ENCODE peak calls at places on chromosomes 7 and 10, in four cellular contexts. G is K562, L is uterus, S is A549. X is an unnamed sample.

GRCh38 chr7:7820939-7821338 is 102.5 kb upstream of the RPA3 start:
- DNase-seq in G (no peak), L (no peak), S (no peak), X (no peak)

GRCh38 chr10:72846225-72846624 is 47.3 kb upstream of the OIT3 start:
- DNase-seq in G (no peak), L (no peak), S (peak), X (no peak)

GRCh38 chr7:41592794-41593193 is 110.1 kb downstream of the INHBA start:
- DNase-seq in G (no peak), L (no peak), S (no peak), X (no peak)

GRCh38 chr10:129589546-129589945 is 122.5 kb downstream of the MGMT start:
- DNase-seq in G (no peak), L (no peak), S (no peak), X (no peak)

GRCh38 chr10:46530249-46531186 is 25.9 kb downstream of the GPRIN2 start:
- DNase-seq in G (no peak), L (no peak), S (peak), X (no peak)

GRCh38 chr10:6518791-6519430 is 61.2 kb downstream of the PRKCQ start:
- DNase-seq in G (no peak), L (no peak), S (no peak), X (no peak)

GRCh38 chr10:102540023-102540422 is 36.3 kb downstream of the SUFU start:
- DNase-seq in G (peak), L (no peak), S (peak), X (peak)

GRCh38 chr7:28419717-28420116 is 7.4 kb downstream of the CREB5 start:
- DNase-seq in G (no peak), L (no peak), S (no peak), X (no peak)

GRCh38 chr7:42082144-42082543 is 154.9 kb downstream of the GLI3 start:
- DNase-seq in G (no peak), L (no peak), S (no peak), X (no peak)

GRCh38 chr10:100867564-100867963 is 45.2 kb upstream of the SLF2 start:
- DNase-seq in G (no peak), L (no peak), S (no peak), X (no peak)

GRCh38 chr7:51325937-51326336 is 9.3 kb upstream of the COBL start:
- DNase-seq in G (no peak), L (no peak), S (no peak), X (no peak)

GRCh38 chr10:70849582-70850016 is 33.9 kb downstream of the SGPL1 start:
- DNase-seq in G (no peak), L (no peak), S (no peak), X (no peak)

GRCh38 chr7:117127585-117128168 is 174.4 kb downstream of the ST7 start:
- DNase-seq in G (peak), L (peak), S (no peak), X (no peak)

GRCh38 chr7:155824195-155824915 is 12.1 kb upstream of the SHH start:
- DNase-seq in G (no peak), L (no peak), S (no peak), X (no peak)

GRCh38 chr10:60140681-60141632 is 234.6 kb upstream of the CCDC6 start:
- DNase-seq in G (peak), L (peak), S (no peak), X (peak)

GRCh38 chr10:44341901-44342300 is 43.0 kb downstream of the CXCL12 start:
- DNase-seq in G (no peak), L (no peak), S (no peak), X (no peak)

GRCh38 chr7:38492010-38492409 is 139.2 kb downstream of the AMPH start:
- DNase-seq in G (no peak), L (no peak), S (no peak), X (no peak)

GRCh38 chr7:369981-370621 is 80.1 kb downstream of the FOXL3 start:
- DNase-seq in G (no peak), L (no peak), S (no peak), X (peak)

GRCh38 chr10:88066319-88066718 is 202.9 kb downstream of the PTEN start:
- DNase-seq in G (no peak), L (no peak), S (no peak), X (no peak)

GRCh38 chr10:124693801-124694416 is 50.3 kb downstream of the FAM53B start:
- DNase-seq in G (no peak), L (no peak), S (no peak), X (no peak)

GRCh38 chr7:29563590-29564454 is at the start of gene PRR15:
- DNase-seq in G (no peak), L (peak), S (peak), X (peak)

GRCh38 chr10:102856758-102857424 is 2.8 kb downstream of the BORCS7 start:
- DNase-seq in G (no peak), L (no peak), S (no peak), X (no peak)

GRCh38 chr7:105084581-105084980 is 70.6 kb downstream of the KMT2E start:
- DNase-seq in G (no peak), L (no peak), S (no peak), X (no peak)

GRCh38 chr10:80443531-80443974 is 10.6 kb upstream of the TSPAN14 start:
- DNase-seq in G (peak), L (no peak), S (no peak), X (no peak)

GRCh38 chr10:62749104-62749683 is 55.3 kb upstream of the ADO start:
- DNase-seq in G (no peak), L (no peak), S (no peak), X (no peak)

GRCh38 chr7:103343758-103344452 is 662 bp downstream of the DNAJC2 start:
- DNase-seq in G (no peak), L (peak), S (peak), X (no peak)

GRCh38 chr7:107998150-107998549 is 4.8 kb downstream of the LAMB1 start:
- DNase-seq in G (peak), L (no peak), S (no peak), X (no peak)

GRCh38 chr7:107993879-107994278 is 9.1 kb downstream of the LAMB1 start:
- DNase-seq in G (no peak), L (no peak), S (no peak), X (no peak)

GRCh38 chr7:107994366-107994765 is 8.6 kb downstream of the LAMB1 start:
- DNase-seq in G (no peak), L (no peak), S (no peak), X (no peak)

GRCh38 chr7:107996072-107996824 is 6.7 kb downstream of the LAMB1 start:
- DNase-seq in G (no peak), L (no peak), S (no peak), X (no peak)

DNA sequence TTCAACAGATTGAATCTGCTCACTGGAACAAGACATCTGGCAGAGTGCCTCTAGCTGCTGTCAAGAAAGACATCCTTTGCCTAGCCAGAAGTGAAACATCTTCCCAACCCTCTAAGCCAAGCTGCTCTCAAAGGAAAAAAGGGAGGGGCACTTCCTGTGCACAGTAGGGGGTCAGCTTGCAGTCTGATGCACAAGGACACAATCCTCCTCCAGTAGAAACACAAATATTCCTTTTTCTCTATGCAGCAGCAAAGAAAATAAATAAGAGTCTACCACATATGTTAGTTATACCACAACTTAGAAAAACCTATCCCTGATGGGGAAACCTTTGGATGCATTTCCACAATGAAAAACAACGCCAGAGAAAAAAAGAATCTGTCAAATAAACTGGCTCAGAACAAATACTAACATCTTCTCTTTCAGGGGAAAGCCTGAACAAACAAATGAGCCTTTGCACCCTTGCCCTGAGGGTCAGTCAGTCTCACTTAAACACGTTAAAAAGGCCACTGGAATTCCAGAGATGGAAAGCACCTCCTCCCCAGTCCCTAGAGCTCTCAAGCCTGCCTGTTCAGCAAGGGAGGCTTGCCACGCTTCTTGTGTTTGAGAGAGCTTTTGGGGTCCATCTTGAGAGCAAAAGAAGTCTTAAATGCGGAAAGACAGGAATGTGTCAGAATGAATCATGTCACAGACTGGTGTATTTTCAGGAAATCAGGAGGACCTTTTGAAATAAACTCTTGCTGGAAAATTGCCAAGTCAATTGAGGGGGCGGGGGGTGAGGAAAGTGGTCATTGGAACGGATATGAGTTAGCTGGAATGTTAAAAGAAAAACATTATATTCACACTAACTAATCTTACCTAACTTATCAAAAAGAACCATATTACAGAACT is 7.5 kb downstream of the LAMB1 start:
- DNase-seq in G (peak), L (no peak), S (peak), X (peak)
- H3K4me3 ChIP-seq in G (no peak), L (no peak), S (peak), X (no peak)

GRCh38 chr10:24262929-24263653 is 54.2 kb downstream of the KIAA1217 start:
- DNase-seq in G (no peak), L (no peak), S (no peak), X (no peak)

GRCh38 chr10:24257588-24257987 is 48.6 kb downstream of the KIAA1217 start:
- DNase-seq in G (no peak), L (no peak), S (no peak), X (no peak)

GRCh38 chr10:24256619-24257018 is 47.7 kb downstream of the KIAA1217 start:
- DNase-seq in G (no peak), L (no peak), S (no peak), X (no peak)

GRCh38 chr10:24261627-24262026 is 52.7 kb downstream of the KIAA1217 start:
- DNase-seq in G (no peak), L (no peak), S (no peak), X (no peak)

GRCh38 chr10:24259365-24260125 is 50.6 kb downstream of the KIAA1217 start:
- DNase-seq in G (no peak), L (no peak), S (no peak), X (no peak)
- H3K4me3 ChIP-seq in G (no peak), L (no peak), S (no peak), X (no peak)

DNA sequence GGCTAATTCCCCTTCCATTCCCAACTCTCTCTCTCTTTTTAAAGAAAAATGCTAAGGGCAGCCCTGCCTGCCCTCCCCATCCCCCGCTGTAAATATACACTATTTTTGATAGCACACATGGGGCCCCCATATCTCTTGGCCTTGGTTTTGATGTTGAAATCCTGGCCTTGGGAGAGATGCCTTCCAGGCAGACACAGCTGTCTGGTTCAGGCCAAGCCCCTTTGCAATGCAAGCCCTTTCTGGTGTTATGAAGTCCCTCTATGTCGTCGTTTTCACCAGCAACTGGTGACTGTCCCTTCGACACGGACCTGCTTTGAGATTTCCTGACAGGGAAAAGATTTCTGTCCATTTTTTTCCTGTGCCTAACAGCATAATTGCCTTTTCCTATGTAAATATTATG is 3.0 kb downstream of the ADRA2A start:
- DNase-seq in G (no peak), L (no peak), S (no peak), X (peak)
- H3K4me3 ChIP-seq in G (no peak), L (no peak), S (no peak), X (no peak)

GRCh38 chr10:133528296-133528844 is 1.2 kb downstream of the CYP2E1 start:
- DNase-seq in G (no peak), L (no peak), S (no peak), X (peak)
- H3K4me3 ChIP-seq in G (no peak), L (no peak), S (peak), X (no peak)

GRCh38 chr7:30912454-30912985 is 867 bp downstream of the AQP1 start:
- DNase-seq in G (no peak), L (no peak), S (no peak), X (no peak)
- H3K4me3 ChIP-seq in G (no peak), L (peak), S (no peak), X (no peak)

GRCh38 chr10:16950686-16951681 is 133.8 kb upstream of the RSU1 start:
- DNase-seq in G (peak), L (no peak), S (no peak), X (peak)
- H3K4me3 ChIP-seq in G (no peak), L (no peak), S (no peak), X (no peak)

GRCh38 chr7:101747758-101748345 is 69.6 kb upstream of the CUX1 start:
- DNase-seq in G (no peak), L (no peak), S (no peak), X (peak)

GRCh38 chr7:101743995-101744360 is 73.4 kb upstream of the CUX1 start:
- DNase-seq in G (no peak), L (no peak), S (no peak), X (peak)

GRCh38 chr7:101746311-101746710 is 71.1 kb upstream of the CUX1 start:
- DNase-seq in G (no peak), L (no peak), S (no peak), X (no peak)

GRCh38 chr7:101744588-101744987 is 72.8 kb upstream of the CUX1 start:
- DNase-seq in G (no peak), L (no peak), S (no peak), X (peak)

DNA sequence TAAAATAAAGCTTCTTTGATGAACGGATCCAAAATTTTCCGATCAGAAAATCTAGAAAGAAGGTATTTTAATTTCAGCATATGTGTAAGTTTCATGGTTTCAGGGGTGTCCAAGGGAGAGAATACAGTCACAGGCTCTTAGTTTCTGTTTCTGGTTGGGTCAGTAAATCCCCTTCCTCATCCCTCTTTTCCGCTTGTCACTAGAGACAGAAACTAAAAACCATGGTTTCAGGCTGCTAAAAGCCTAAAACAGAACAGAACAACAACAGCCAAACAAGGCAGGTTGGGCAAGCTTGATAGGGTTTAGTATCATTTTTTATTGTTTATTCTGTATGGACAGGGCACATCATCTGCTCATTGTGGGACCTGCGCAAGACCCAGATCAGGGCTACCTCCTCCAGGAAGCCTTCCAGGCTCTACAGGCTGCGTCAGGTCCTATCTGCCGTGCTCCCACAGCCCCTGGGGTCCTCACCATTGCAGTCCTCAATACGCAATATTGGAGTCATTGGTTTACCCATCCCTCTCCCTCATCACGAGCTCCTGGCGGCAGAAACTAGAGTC is 70.3 kb upstream of the CUX1 start:
- DNase-seq in G (no peak), L (no peak), S (no peak), X (no peak)
- H3K4me3 ChIP-seq in G (no peak), L (no peak), S (no peak), X (no peak)

X was measured in H7.